ENCODE peak calls at places on chromosomes 6 and 20, in eight cellular contexts. W is DMS79; S is COR-L47; C is activated CD8-positive, alpha-beta memory T cell treated with anti-CD3 and anti-CD28 coated beads for 48 hours; Y is GM04504; K is KG1; F is EH; R is stimulated activated CD4-positive, alpha-beta T cell treated with anti-CD3 and anti-CD28 coated beads, Interleukin-4, amount 100 ng/mL, for 4 hours. D is an unnamed sample.

GRCh38 chr6:129853996-129854711 is 7.0 kb downstream of the TMEM244 start:
- DNase-seq in W (no peak), S (peak), C (no peak), Y (no peak), K (no peak), F (peak), R (no peak), D (no peak)

GRCh38 chr6:42075159-42075838 is 25.0 kb downstream of the TAF8 start:
- DNase-seq in W (peak), S (peak), C (peak), Y (peak), K (no peak), F (peak), R (peak), D (peak)

GRCh38 chr20:57658447-57659130 is 38.4 kb upstream of the ZBP1 start:
- DNase-seq in W (no peak), S (no peak), C (no peak), Y (no peak), K (no peak), F (no peak), R (no peak), D (peak)

GRCh38 chr6:42292002-42292735 is 74.5 kb upstream of the MRPS10 start:
- DNase-seq in W (no peak), S (no peak), C (no peak), Y (peak), K (no peak), F (peak), R (no peak), D (no peak)

GRCh38 chr6:3355358-3356055 is 96.8 kb downstream of the PSMG4 start:
- DNase-seq in W (no peak), S (no peak), C (no peak), Y (no peak), K (no peak), F (peak), R (peak), D (no peak)

GRCh38 chr6:47000842-47001241 is 41.3 kb downstream of the ADGRF1 start:
- DNase-seq in W (no peak), S (no peak), C (no peak), Y (no peak), K (no peak), F (no peak), R (no peak), D (no peak)

GRCh38 chr20:9306521-9306920 is 207.9 kb upstream of the LAMP5 start:
- DNase-seq in W (no peak), S (no peak), C (no peak), Y (no peak), K (no peak), F (peak), R (no peak), D (no peak)

GRCh38 chr20:45771182-45771759 is 20.4 kb downstream of the WFDC3 start:
- DNase-seq in W (peak), S (peak), C (peak), Y (peak), K (peak), F (peak), R (peak), D (peak)

GRCh38 chr6:41428402-41428994 is 93.1 kb downstream of the NCR2 start:
- DNase-seq in W (no peak), S (no peak), C (no peak), Y (no peak), K (no peak), F (peak), R (no peak), D (no peak)

GRCh38 chr6:125357515-125358256 is 55.9 kb upstream of the HDDC2 start:
- DNase-seq in W (peak), S (no peak), C (no peak), Y (no peak), K (no peak), F (peak), R (no peak), D (no peak)

GRCh38 chr20:51802170-51802745 is at the start of gene SALL4:
- DNase-seq in W (no peak), S (no peak), C (no peak), Y (no peak), K (no peak), F (no peak), R (no peak), D (no peak)

GRCh38 chr6:125120054-125120590 is 33.5 kb upstream of the TPD52L1 start:
- DNase-seq in W (no peak), S (no peak), C (no peak), Y (no peak), K (no peak), F (no peak), R (no peak), D (no peak)

GRCh38 chr6:168326294-168327261 is 7.0 kb upstream of the DACT2 start:
- DNase-seq in W (no peak), S (no peak), C (no peak), Y (no peak), K (no peak), F (no peak), R (no peak), D (no peak)

GRCh38 chr20:10665791-10666190 is 8.0 kb downstream of the JAG1 start:
- DNase-seq in W (no peak), S (no peak), C (no peak), Y (no peak), K (no peak), F (peak), R (no peak), D (no peak)

GRCh38 chr6:169976301-169977081 is 225.1 kb downstream of the ERMARD start:
- DNase-seq in W (no peak), S (no peak), C (no peak), Y (no peak), K (no peak), F (no peak), R (no peak), D (peak)

GRCh38 chr20:14488756-14489479 is 151.5 kb upstream of the FLRT3 start:
- DNase-seq in W (no peak), S (peak), C (no peak), Y (no peak), K (no peak), F (no peak), R (no peak), D (no peak)

GRCh38 chr6:149925974-149926777 is 3.3 kb upstream of the RAET1G start:
- DNase-seq in W (peak), S (peak), C (no peak), Y (peak), K (peak), F (peak), R (peak), D (peak)

GRCh38 chr6:167504412-167504961 is 179.6 kb downstream of the TTLL2 start:
- DNase-seq in W (no peak), S (no peak), C (no peak), Y (no peak), K (no peak), F (no peak), R (no peak), D (no peak)

GRCh38 chr6:161409353-161409752 is 135.5 kb upstream of the AGPAT4 start:
- DNase-seq in W (no peak), S (no peak), C (no peak), Y (no peak), K (no peak), F (no peak), R (no peak), D (no peak)

GRCh38 chr6:131950767-131951575 is at the start of gene CCN2:
- DNase-seq in W (no peak), S (no peak), C (no peak), Y (peak), K (no peak), F (peak), R (no peak), D (peak)

GRCh38 chr6:105199711-105200110 is 19.9 kb upstream of the POPDC3 start:
- DNase-seq in W (no peak), S (no peak), C (no peak), Y (no peak), K (no peak), F (no peak), R (no peak), D (no peak)

GRCh38 chr6:17179246-17180073 is 77.6 kb downstream of the STMND1 start:
- DNase-seq in W (no peak), S (no peak), C (no peak), Y (peak), K (no peak), F (peak), R (no peak), D (no peak)

GRCh38 chr6:139037490-139037889 is 8.9 kb downstream of the ABRACL start:
- DNase-seq in W (no peak), S (no peak), C (no peak), Y (peak), K (no peak), F (peak), R (no peak), D (no peak)

GRCh38 chr6:130826442-130827246 is 562 bp upstream of the SMLR1 start:
- DNase-seq in W (no peak), S (no peak), C (no peak), Y (no peak), K (no peak), F (no peak), R (no peak), D (no peak)

D was measured in right lobe of liver.